ENCODE peak calls at places on chromosomes 6 and 20, in ten cellular contexts. M is astrocyte of the spinal cord; L is activated CD4-positive, CD25-positive, alpha-beta regulatory T cell; Q is dorsolateral prefrontal cortex; Z is iris pigment epithelial cell; P is germinal center; G is NCI-H460; E is AG09319; B is brain microvascular endothelial cell; S is amniotic stem cell. J is an unnamed sample.

GRCh38 chr6:36235309-36235708 is 34.6 kb upstream of the PNPLA1 start:
- DNase-seq in M (no peak), L (no peak), Q (no peak), Z (no peak), P (no peak), G (no peak), E (no peak), B (no peak), S (no peak), J (no peak)

GRCh38 chr20:63142933-63143332 is 73.0 kb downstream of the YTHDF1 start:
- DNase-seq in M (no peak), L (no peak), Q (no peak), Z (no peak), P (no peak), G (no peak), E (no peak), B (no peak), S (no peak), J (no peak)

GRCh38 chr20:53190225-53190624 is 218.1 kb downstream of the TSHZ2 start:
- DNase-seq in M (no peak), L (no peak), Q (no peak), Z (no peak), P (no peak), G (no peak), E (no peak), B (no peak), S (no peak), J (no peak)

GRCh38 chr6:52405243-52405642 is 14.9 kb upstream of the EFHC1 start:
- DNase-seq in M (no peak), L (no peak), Q (no peak), Z (no peak), P (no peak), G (no peak), E (no peak), B (no peak), S (no peak), J (no peak)

GRCh38 chr6:142378138-142378875 is 76.5 kb downstream of the ADGRG6 start:
- DNase-seq in M (peak; percentile 86), L (no peak), Q (no peak), Z (peak; percentile 88), P (no peak), G (peak; percentile 52), E (peak; percentile 71), B (peak; percentile 84), S (peak; percentile 17), J (peak; percentile 87)

GRCh38 chr6:162099685-162100084 is 627.9 kb downstream of the PRKN start:
- DNase-seq in M (peak; percentile 88), L (no peak), Q (no peak), Z (peak; percentile 93), P (no peak), G (peak; percentile 93), E (peak; percentile 86), B (peak; percentile 89), S (no peak), J (no peak)

GRCh38 chr6:130578713-130579112 is 212.9 kb downstream of the TMEM200A start:
- DNase-seq in M (no peak), L (no peak), Q (no peak), Z (no peak), P (no peak), G (no peak), E (no peak), B (no peak), S (no peak), J (no peak)

GRCh38 chr6:31797607-31798006 is 2.1 kb upstream of the VARS1 start:
- DNase-seq in M (no peak), L (no peak), Q (no peak), Z (no peak), P (no peak), G (no peak), E (no peak), B (no peak), S (no peak), J (no peak)

GRCh38 chr20:13865156-13865555 is 80.3 kb downstream of the NDUFAF5 start:
- DNase-seq in M (no peak), L (no peak), Q (no peak), Z (no peak), P (no peak), G (no peak), E (no peak), B (no peak), S (no peak), J (peak; percentile 72)

J was measured in EH.